ENCODE peak calls at places on chromosome 21, in eight cellular contexts. S is HCT116, V is IMR-90, I is A549, H is SK-N-SH, J is H1, L is HepG2, T is GM12878. C is an unnamed sample.
A peak's percentile ranks its signal among the peaks of the same experiment; 100 is the strongest.

GRCh38 chr21:42970946-42971653 is 3.3 kb upstream of the PKNOX1 start:
- DNase-seq in I (no peak), V (no peak), J (no peak), S (no peak), H (no peak), L (no peak), T (no peak), C (no peak)

GRCh38 chr21:35529141-35529863 is 480.2 kb upstream of the RUNX1 start:
- DNase-seq in T (no peak), H (no peak), J (no peak), S (no peak), V (peak; percentile 72), I (no peak), L (no peak), C (no peak)

GRCh38 chr21:35275776-35276175 is 226.7 kb upstream of the RUNX1 start:
- DNase-seq in L (no peak), T (no peak), I (no peak), H (no peak), S (no peak), V (peak; percentile 25), J (no peak), C (no peak)

GRCh38 chr21:43268804-43269186 is 100.0 kb downstream of the CRYAA start:
- DNase-seq in I (no peak), T (no peak), S (no peak), J (no peak), V (no peak), L (no peak), H (no peak), C (no peak)

GRCh38 chr21:18545908-18546307 is 142.3 kb upstream of the TMPRSS15 start:
- DNase-seq in S (no peak), L (no peak), H (no peak), V (no peak), T (no peak), I (no peak), J (no peak), C (no peak)

GRCh38 chr21:34909492-34910292 is 139.4 kb downstream of the RUNX1 start:
- DNase-seq in J (no peak), S (no peak), H (no peak), T (no peak), I (no peak), V (peak; percentile 51), L (no peak), C (no peak)

GRCh38 chr21:44872568-44873355 is 728 bp downstream of the PTTG1IP start:
- DNase-seq in T (no peak), S (no peak), H (peak; percentile 57), V (peak; percentile 46), I (no peak), L (no peak), J (no peak), C (no peak)

GRCh38 chr21:35394634-35395369 is 345.7 kb upstream of the RUNX1 start:
- DNase-seq in I (no peak), J (no peak), V (no peak), L (peak; percentile 54), H (no peak), T (no peak), S (no peak), C (no peak)

GRCh38 chr21:38999148-38999547 is 184.1 kb downstream of the PSMG1 start:
- DNase-seq in I (no peak), S (no peak), V (peak; percentile 64), H (peak; percentile 58), L (no peak), T (no peak), J (no peak), C (no peak)

DNA sequence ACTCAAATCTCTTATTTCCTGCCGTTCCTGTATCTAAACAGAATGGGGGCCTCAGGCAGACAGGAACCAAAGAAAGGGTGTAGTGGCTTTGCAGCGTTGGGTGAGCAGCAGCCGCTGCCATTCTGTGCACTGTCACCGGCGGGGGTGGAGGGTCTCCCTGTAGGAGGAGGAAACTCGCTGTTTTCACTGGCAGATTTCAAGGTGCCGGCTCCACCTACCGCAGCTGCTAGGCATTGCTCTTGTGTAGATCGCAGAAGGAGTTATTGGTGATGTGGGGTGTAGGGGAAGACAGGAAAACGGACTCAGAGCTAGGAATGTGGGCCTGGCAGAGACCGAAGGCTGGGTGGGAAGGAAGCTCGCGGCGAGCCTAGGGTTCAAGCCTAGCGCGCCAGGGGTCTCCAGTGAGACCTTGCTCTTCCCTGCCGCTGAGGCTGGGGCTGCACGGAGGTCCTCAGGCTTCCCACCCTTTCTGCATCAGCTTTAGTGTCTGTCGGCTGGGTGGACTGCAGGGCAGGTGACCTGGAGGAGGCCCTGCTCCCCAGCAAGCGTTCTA is 20.8 kb downstream of the ATP5PO start:
- DNase-seq in V (peak; percentile 89), I (peak; percentile 77), L (peak; percentile 70), T (no peak), H (peak; percentile 88), J (peak; percentile 65), S (peak; percentile 27), C (peak; percentile 92)
- TF ChIP-seq RAD21 in V (peak; percentile 90), I (peak; percentile 79), L (peak; percentile 70), T (peak; percentile 61), H (peak; percentile 90), J (peak; percentile 84), S (peak; percentile 71), C (peak; percentile 86)

GRCh38 chr21:36860736-36861594 is 105.5 kb downstream of the HLCS start:
- DNase-seq in V (peak; percentile 79), I (peak; percentile 72), H (no peak), L (peak; percentile 72), T (no peak), J (no peak), S (no peak), C (peak; percentile 37)
- TF ChIP-seq RAD21 in V (no peak), I (no peak), H (no peak), L (no peak), T (no peak), J (no peak), S (no peak), C (no peak)

GRCh38 chr21:25626752-25627151 is 12.3 kb upstream of the JAM2 start:
- DNase-seq in J (no peak), T (no peak), H (peak; percentile 33), S (no peak), I (no peak), L (no peak), V (no peak), C (no peak)

GRCh38 chr21:25624511-25624910 is 14.5 kb upstream of the JAM2 start:
- DNase-seq in S (no peak), L (no peak), V (no peak), T (no peak), I (no peak), J (no peak), H (no peak), C (no peak)

DNA sequence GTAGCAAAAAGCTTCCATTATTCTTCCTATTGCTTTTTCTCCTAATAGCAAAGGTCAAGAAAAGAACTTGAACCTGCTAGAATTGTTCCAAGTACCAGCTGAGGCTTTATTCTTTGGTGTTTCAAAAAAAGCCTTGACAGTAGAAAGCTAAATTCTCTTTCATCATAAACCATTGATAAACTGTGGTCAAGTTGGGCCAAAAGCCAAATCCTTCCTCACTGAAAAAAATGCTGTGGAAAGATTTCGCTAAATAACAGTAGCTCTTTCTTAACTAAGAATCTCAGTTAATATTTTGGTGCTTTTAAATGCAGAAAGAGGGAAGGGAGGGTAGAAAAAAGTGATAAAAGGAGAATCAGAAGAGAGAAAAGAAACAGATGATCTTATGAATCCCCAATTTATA is 14.0 kb upstream of the JAM2 start:
- DNase-seq in T (no peak), S (no peak), L (no peak), V (peak; percentile 47), J (no peak), I (no peak), H (no peak), C (no peak)
- TF ChIP-seq RAD21 in T (no peak), S (no peak), L (no peak), V (no peak), J (no peak), I (no peak), H (no peak), C (no peak)

GRCh38 chr21:15741510-15741909 is 11.7 kb downstream of the USP25 start:
- DNase-seq in I (no peak), L (no peak), J (no peak), V (peak; percentile 67), T (no peak), H (no peak), S (no peak), C (no peak)
- TF ChIP-seq RAD21 in I (no peak), L (no peak), J (no peak), V (no peak), T (no peak), H (no peak), S (no peak), C (no peak)

DNA sequence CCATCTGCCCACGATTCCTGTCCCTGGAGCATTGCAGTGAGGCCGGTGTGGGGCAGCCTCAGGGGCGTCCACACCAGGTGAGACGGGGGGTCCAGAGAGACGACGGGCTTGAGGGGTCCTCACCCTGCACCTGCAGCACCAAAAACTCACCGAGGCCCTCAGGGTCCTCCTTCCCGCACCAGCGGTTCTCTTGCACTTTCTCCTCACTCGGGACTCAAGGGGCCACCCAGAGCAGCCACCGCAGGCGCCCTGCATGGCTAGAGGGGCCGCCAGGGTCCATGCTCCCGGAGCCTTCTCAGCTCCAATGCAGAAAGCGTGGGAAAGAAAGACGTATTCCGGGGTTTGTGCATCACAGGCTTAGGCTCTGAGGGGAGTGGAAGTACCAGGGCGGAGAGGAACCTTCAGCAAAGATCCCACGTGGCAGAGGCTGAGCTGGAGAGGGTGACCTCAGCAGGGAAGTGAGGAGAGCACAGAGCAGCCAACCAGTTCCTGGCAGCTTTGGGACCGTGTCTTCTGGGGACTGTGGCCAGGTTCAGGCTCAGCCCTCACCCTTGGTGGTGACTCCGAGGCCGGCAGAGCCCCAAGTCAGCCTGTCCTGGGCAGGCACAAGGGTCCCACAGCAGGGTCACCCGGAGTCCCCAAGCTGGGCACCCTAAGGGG is 19.5 kb upstream of the COL6A2 start:
- DNase-seq in L (no peak), H (no peak), S (no peak), V (no peak), I (no peak), T (no peak), J (no peak), C (no peak)
- TF ChIP-seq RAD21 in L (no peak), H (no peak), S (no peak), V (no peak), I (no peak), T (no peak), J (no peak), C (no peak)

DNA sequence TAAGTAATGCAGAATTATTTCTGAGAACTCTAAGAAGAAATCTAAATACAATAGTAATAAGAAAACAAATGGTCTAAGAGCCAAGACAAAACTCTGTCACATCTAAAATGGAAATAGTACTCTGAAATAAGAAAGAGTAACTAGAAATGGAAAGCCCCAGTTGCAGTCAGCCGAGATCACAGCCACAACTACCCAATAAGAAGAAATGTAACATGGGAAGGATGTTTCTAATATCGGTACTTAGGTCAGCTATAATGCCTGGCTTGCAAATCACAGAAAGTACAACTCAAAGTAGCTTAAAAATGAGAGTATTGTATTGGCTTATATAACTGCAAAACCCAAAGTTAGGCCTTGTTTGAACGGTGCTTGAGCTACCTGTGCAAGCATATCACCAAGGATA is 58.6 kb upstream of the USP25 start:
- DNase-seq in S (no peak), T (peak; percentile 4), I (no peak), H (no peak), J (no peak), L (no peak), V (no peak), C (no peak)
- TF ChIP-seq RAD21 in S (no peak), T (no peak), I (no peak), H (no peak), J (no peak), L (no peak), V (no peak), C (no peak)

GRCh38 chr21:46052703-46053651 is 44.9 kb upstream of the COL6A2 start:
- DNase-seq in S (peak; percentile 33), T (no peak), V (peak; percentile 95), I (peak; percentile 31), L (no peak), J (no peak), H (no peak), C (no peak)
- TF ChIP-seq RAD21 in S (no peak), T (no peak), V (no peak), I (no peak), L (no peak), J (no peak), H (no peak), C (no peak)

C was measured in K562.